ENCODE peak calls at places on chromosomes 4 and X, in four cellular contexts. J is Caki2, T is iris pigment epithelial cell, C is lower lobe of right lung. G is an unnamed sample.

GRCh38 chr4:5164221-5164912 is 113.1 kb downstream of the STK32B start:
- DNase-seq in C (no peak), J (no peak), T (no peak), G (no peak)

GRCh38 chr4:184382189-184382846 is 92.0 kb downstream of the IRF2 start:
- DNase-seq in T (no peak), J (no peak), C (no peak), G (peak)

GRCh38 chr4:80183196-80184052 is 13.9 kb upstream of the PRDM8 start:
- DNase-seq in T (peak), J (no peak), C (peak), G (no peak)

GRCh38 chr4:133062851-133063250 is 86.2 kb upstream of the PCDH10 start:
- DNase-seq in T (peak), C (no peak), J (no peak), G (no peak)

GRCh38 chrX:68659385-68659784 is 11.9 kb downstream of the STARD8 start:
- DNase-seq in J (no peak), C (no peak), T (no peak), G (no peak)

GRCh38 chrX:316351-317325 is 2.0 kb downstream of the GTPBP6 start:
- DNase-seq in J (no peak), T (no peak), C (peak), G (no peak)

GRCh38 chr4:91325495-91325894 is 978.3 kb upstream of the GRID2 start:
- DNase-seq in T (peak), C (no peak), J (peak), G (no peak)

GRCh38 chr4:78059524-78059889 is 2.4 kb downstream of the FRAS1 start:
- DNase-seq in J (peak), T (peak), C (peak), G (peak)

GRCh38 chr4:138673053-138673452 is 342.5 kb upstream of the NOCT start:
- DNase-seq in C (no peak), T (peak), J (no peak), G (no peak)

GRCh38 chr4:7741946-7742806 is 197.5 kb downstream of the AFAP1 start:
- DNase-seq in C (peak), J (no peak), T (no peak), G (no peak)

GRCh38 chr4:96677499-96677898 is 837.6 kb downstream of the PDHA2 start:
- DNase-seq in J (peak), T (peak), C (no peak), G (no peak)

GRCh38 chrX:150870059-150870458 is 28.4 kb downstream of the CD99L2 start:
- DNase-seq in C (no peak), J (no peak), T (peak), G (no peak)

GRCh38 chr4:81040175-81040659 is 9.7 kb downstream of the BMP3 start:
- DNase-seq in C (no peak), J (peak), T (peak), G (peak)

GRCh38 chrX:124232523-124233201 is 99.8 kb upstream of the TEX13D start:
- DNase-seq in J (no peak), T (no peak), C (no peak), G (no peak)

GRCh38 chrX:95878874-95879273 is 805.8 kb upstream of the DIAPH2 start:
- DNase-seq in T (no peak), J (no peak), C (no peak), G (no peak)

GRCh38 chr4:167234388-167234881 is at the start of gene SPOCK3:
- DNase-seq in C (peak), T (peak), J (peak), G (peak)

GRCh38 chr4:86791126-86791525 is 58.1 kb downstream of the SLC10A6 start:
- DNase-seq in T (no peak), C (no peak), J (no peak), G (no peak)

GRCh38 chr4:7364979-7365378 is 69.8 kb downstream of the PSAPL1 start:
- DNase-seq in T (no peak), J (no peak), C (peak), G (peak)

GRCh38 chr4:153248641-153249198 is 44.5 kb downstream of the TRIM2 start:
- DNase-seq in C (no peak), J (no peak), T (no peak), G (peak)

GRCh38 chr4:153497091-153497531 is 31.0 kb downstream of the TMEM131L start:
- DNase-seq in J (no peak), T (peak), C (no peak), G (no peak)

GRCh38 chr4:6197433-6198174 is 2.7 kb downstream of the JAKMIP1 start:
- DNase-seq in T (no peak), J (no peak), C (no peak), G (no peak)

GRCh38 chr4:65592089-65592488 is 78.2 kb downstream of the EPHA5 start:
- DNase-seq in C (no peak), J (no peak), T (no peak), G (no peak)

GRCh38 chr4:78056265-78057129 is 626 bp upstream of the FRAS1 start:
- DNase-seq in T (peak), C (peak), J (peak), G (peak)

GRCh38 chr4:119715490-119716445 is 87.2 kb upstream of the PDE5A start:
- DNase-seq in J (no peak), C (no peak), T (no peak), G (no peak)

GRCh38 chr4:3615386-3616286 is 83.4 kb upstream of the LRPAP1 start:
- DNase-seq in T (no peak), J (no peak), C (no peak), G (no peak)

GRCh38 chr4:89765966-89766365 is 71.0 kb downstream of the SNCA start:
- DNase-seq in J (no peak), T (peak), C (no peak), G (no peak)

GRCh38 chr4:56134272-56134671 is 185.5 kb downstream of the CEP135 start:
- DNase-seq in J (no peak), T (peak), C (no peak), G (no peak)

GRCh38 chr4:181650033-181650825 is 593.0 kb upstream of the TENM3 start:
- DNase-seq in C (no peak), J (no peak), T (peak), G (no peak)

GRCh38 chr4:139144161-139144859 is 32.7 kb downstream of the ELF2 start:
- DNase-seq in C (peak), J (no peak), T (peak), G (no peak)

GRCh38 chrX:118971552-118971951 is 2.9 kb upstream of the LONRF3 start:
- DNase-seq in C (no peak), J (no peak), T (no peak), G (peak)

G was measured in NCI-H510A treated with DMSO at 0.1 percent for 48 hours.